ENCODE peak calls at places on chromosome 16, in eight cellular contexts. E, O, Q, Z, F, G, C and J are unnamed samples.

GRCh38 chr16:22297871-22298733 is 893 bp downstream of the POLR3E start:
- DNase-seq in E (peak), O (peak), Q (peak), Z (peak), F (peak), G (peak), C (peak), J (peak)

GRCh38 chr16:725041-725376 is 1.2 kb downstream of the CCDC78 start:
- DNase-seq in E (no peak), O (no peak), Q (no peak), Z (no peak), F (no peak), G (no peak), C (no peak), J (no peak)

GRCh38 chr16:11315499-11315898 is 29.8 kb upstream of the RMI2 start:
- DNase-seq in E (no peak), O (no peak), Q (no peak), Z (no peak), F (no peak), G (no peak), C (peak), J (peak)

GRCh38 chr16:31678649-31679325 is 151.1 kb downstream of the AHSP start:
- DNase-seq in E (no peak), O (no peak), Q (no peak), Z (no peak), F (no peak), G (no peak), C (no peak), J (no peak)

GRCh38 chr16:85750827-85751641 is at the start of gene C16orf74:
- DNase-seq in E (no peak), O (no peak), Q (no peak), Z (no peak), F (no peak), G (no peak), C (peak), J (no peak)

GRCh38 chr16:1613240-1613639 is 1.1 kb downstream of the CRAMP1 start:
- DNase-seq in E (no peak), O (no peak), Q (no peak), Z (no peak), F (no peak), G (no peak), C (no peak), J (no peak)

GRCh38 chr16:63925221-63925620 is 1196.6 kb downstream of the CDH11 start:
- DNase-seq in E (no peak), O (no peak), Q (no peak), Z (no peak), F (no peak), G (no peak), C (no peak), J (no peak)

GRCh38 chr16:12455287-12455798 is 348.3 kb downstream of the CPPED1 start:
- DNase-seq in E (peak), O (no peak), Q (no peak), Z (no peak), F (peak), G (peak), C (peak), J (no peak)

GRCh38 chr16:70390774-70391173 is 44.1 kb downstream of the DDX19A start:
- DNase-seq in E (no peak), O (no peak), Q (no peak), Z (no peak), F (no peak), G (no peak), C (no peak), J (no peak)

GRCh38 chr16:2799852-2800226 is 1.6 kb downstream of the PRSS41 start:
- DNase-seq in E (no peak), O (no peak), Q (no peak), Z (no peak), F (no peak), G (no peak), C (no peak), J (peak)

GRCh38 chr16:88340755-88341150 is 42.0 kb upstream of the ZNF469 start:
- DNase-seq in E (no peak), O (no peak), Q (no peak), Z (no peak), F (no peak), G (no peak), C (no peak), J (no peak)

GRCh38 chr16:70430667-70431536 is 8.0 kb downstream of the ST3GAL2 start:
- DNase-seq in E (no peak), O (no peak), Q (no peak), Z (peak), F (no peak), G (no peak), C (no peak), J (no peak)

GRCh38 chr16:55179858-55180585 is 144.0 kb upstream of the IRX6 start:
- DNase-seq in E (peak), O (no peak), Q (no peak), Z (no peak), F (no peak), G (no peak), C (peak), J (peak)

GRCh38 chr16:88368994-88369393 is 13.8 kb upstream of the ZNF469 start:
- DNase-seq in E (no peak), O (no peak), Q (no peak), Z (no peak), F (no peak), G (no peak), C (no peak), J (no peak)

GRCh38 chr16:54026456-54026855 is 260.1 kb downstream of the IRX3 start:
- DNase-seq in E (no peak), O (no peak), Q (no peak), Z (no peak), F (no peak), G (no peak), C (no peak), J (no peak)

GRCh38 chr16:81448154-81449131 is 3.8 kb downstream of the CMIP start:
- DNase-seq in E (no peak), O (no peak), Q (no peak), Z (no peak), F (peak), G (no peak), C (no peak), J (peak)

GRCh38 chr16:928526-928925 is 42.3 kb downstream of the LMF1 start:
- DNase-seq in E (no peak), O (no peak), Q (no peak), Z (no peak), F (no peak), G (no peak), C (no peak), J (no peak)

GRCh38 chr16:82639666-82640336 is 13.0 kb downstream of the CDH13 start:
- DNase-seq in E (peak), O (no peak), Q (no peak), Z (no peak), F (peak), G (peak), C (peak), J (no peak)